ENCODE peak calls at places on chromosomes 13 and 19, in eight cellular contexts. One of them, this sample, is unnamed.

GRCh38 chr13:41054212-41054877 is 7.0 kb upstream of the WBP4 start:
- DNase-seq in activated T-helper 2 cell treated with anti-CD3 and anti-CD28 coated beads, Interferon-gamma antibody, Interleukin-2, Interleukin-4, amounts not matched to agents 10 μg/mL and 5 μg/mL and 100 μg/mL, durations not matched to agents 14 hours and 24 hours and 36 hours: no peak
- DNase-seq in ACHN: peak; percentile 62
- DNase-seq in aorta: no peak
- DNase-seq in HTR-8/SVneo: peak; percentile 21
- DNase-seq in stimulated activated CD4-positive, alpha-beta T cell treated with anti-CD3 and anti-CD28 coated beads, Interleukin-4, amount 100 ng/mL, for 24 hours: peak; percentile 51
- DNase-seq in NCI-H187: no peak
- DNase-seq in Peyer's patch: peak; percentile 48
- DNase-seq in this sample: no peak

GRCh38 chr19:34316741-34317241 is 48.2 kb upstream of the GPI start:
- DNase-seq in Peyer's patch: no peak
- DNase-seq in aorta: no peak
- DNase-seq in activated T-helper 2 cell treated with anti-CD3 and anti-CD28 coated beads, Interferon-gamma antibody, Interleukin-2, Interleukin-4, amounts not matched to agents 10 μg/mL and 5 μg/mL and 100 μg/mL, durations not matched to agents 14 hours and 24 hours and 36 hours: no peak
- DNase-seq in NCI-H187: no peak
- DNase-seq in stimulated activated CD4-positive, alpha-beta T cell treated with anti-CD3 and anti-CD28 coated beads, Interleukin-4, amount 100 ng/mL, for 24 hours: no peak
- DNase-seq in ACHN: no peak
- DNase-seq in HTR-8/SVneo: peak; percentile 32
- DNase-seq in this sample: no peak

GRCh38 chr19:5826531-5827341 is 12.8 kb downstream of the FUT6 start:
- DNase-seq in ACHN: peak; percentile 82
- DNase-seq in aorta: no peak
- DNase-seq in Peyer's patch: peak; percentile 23
- DNase-seq in NCI-H187: peak; percentile 45
- DNase-seq in activated T-helper 2 cell treated with anti-CD3 and anti-CD28 coated beads, Interferon-gamma antibody, Interleukin-2, Interleukin-4, amounts not matched to agents 10 μg/mL and 5 μg/mL and 100 μg/mL, durations not matched to agents 14 hours and 24 hours and 36 hours: no peak
- DNase-seq in HTR-8/SVneo: peak; percentile 51
- DNase-seq in stimulated activated CD4-positive, alpha-beta T cell treated with anti-CD3 and anti-CD28 coated beads, Interleukin-4, amount 100 ng/mL, for 24 hours: no peak
- DNase-seq in this sample: peak; percentile 80

GRCh38 chr13:75181906-75182305 is 300.1 kb downstream of the TBC1D4 start:
- DNase-seq in aorta: no peak
- DNase-seq in ACHN: peak; percentile 52
- DNase-seq in NCI-H187: no peak
- DNase-seq in HTR-8/SVneo: peak; percentile 21
- DNase-seq in activated T-helper 2 cell treated with anti-CD3 and anti-CD28 coated beads, Interferon-gamma antibody, Interleukin-2, Interleukin-4, amounts not matched to agents 10 μg/mL and 5 μg/mL and 100 μg/mL, durations not matched to agents 14 hours and 24 hours and 36 hours: no peak
- DNase-seq in Peyer's patch: no peak
- DNase-seq in stimulated activated CD4-positive, alpha-beta T cell treated with anti-CD3 and anti-CD28 coated beads, Interleukin-4, amount 100 ng/mL, for 24 hours: no peak
- DNase-seq in this sample: no peak

GRCh38 chr19:34851277-34851804 is 75.4 kb upstream of the ZNF30 start:
- DNase-seq in HTR-8/SVneo: no peak
- DNase-seq in activated T-helper 2 cell treated with anti-CD3 and anti-CD28 coated beads, Interferon-gamma antibody, Interleukin-2, Interleukin-4, amounts not matched to agents 10 μg/mL and 5 μg/mL and 100 μg/mL, durations not matched to agents 14 hours and 24 hours and 36 hours: no peak
- DNase-seq in stimulated activated CD4-positive, alpha-beta T cell treated with anti-CD3 and anti-CD28 coated beads, Interleukin-4, amount 100 ng/mL, for 24 hours: no peak
- DNase-seq in ACHN: no peak
- DNase-seq in aorta: no peak
- DNase-seq in Peyer's patch: no peak
- DNase-seq in NCI-H187: no peak
- DNase-seq in this sample: no peak

GRCh38 chr19:5093297-5093858 is 124.5 kb downstream of the KDM4B start:
- DNase-seq in ACHN: no peak
- DNase-seq in stimulated activated CD4-positive, alpha-beta T cell treated with anti-CD3 and anti-CD28 coated beads, Interleukin-4, amount 100 ng/mL, for 24 hours: no peak
- DNase-seq in Peyer's patch: no peak
- DNase-seq in aorta: no peak
- DNase-seq in HTR-8/SVneo: no peak
- DNase-seq in activated T-helper 2 cell treated with anti-CD3 and anti-CD28 coated beads, Interferon-gamma antibody, Interleukin-2, Interleukin-4, amounts not matched to agents 10 μg/mL and 5 μg/mL and 100 μg/mL, durations not matched to agents 14 hours and 24 hours and 36 hours: no peak
- DNase-seq in NCI-H187: no peak
- DNase-seq in this sample: no peak

GRCh38 chr13:110340812-110341444 is 33.8 kb downstream of the COL4A2 start:
- DNase-seq in NCI-H187: no peak
- DNase-seq in ACHN: no peak
- DNase-seq in stimulated activated CD4-positive, alpha-beta T cell treated with anti-CD3 and anti-CD28 coated beads, Interleukin-4, amount 100 ng/mL, for 24 hours: peak; percentile 46
- DNase-seq in aorta: peak; percentile 94
- DNase-seq in HTR-8/SVneo: peak; percentile 18
- DNase-seq in Peyer's patch: peak; percentile 50
- DNase-seq in activated T-helper 2 cell treated with anti-CD3 and anti-CD28 coated beads, Interferon-gamma antibody, Interleukin-2, Interleukin-4, amounts not matched to agents 10 μg/mL and 5 μg/mL and 100 μg/mL, durations not matched to agents 14 hours and 24 hours and 36 hours: peak; percentile 28
- DNase-seq in this sample: peak; percentile 73

GRCh38 chr13:93460005-93460404 is 233.4 kb downstream of the GPC6 start:
- DNase-seq in aorta: no peak
- DNase-seq in stimulated activated CD4-positive, alpha-beta T cell treated with anti-CD3 and anti-CD28 coated beads, Interleukin-4, amount 100 ng/mL, for 24 hours: no peak
- DNase-seq in HTR-8/SVneo: no peak
- DNase-seq in ACHN: no peak
- DNase-seq in NCI-H187: no peak
- DNase-seq in activated T-helper 2 cell treated with anti-CD3 and anti-CD28 coated beads, Interferon-gamma antibody, Interleukin-2, Interleukin-4, amounts not matched to agents 10 μg/mL and 5 μg/mL and 100 μg/mL, durations not matched to agents 14 hours and 24 hours and 36 hours: no peak
- DNase-seq in Peyer's patch: no peak
- DNase-seq in this sample: no peak

GRCh38 chr13:36096411-36097184 is 34.6 kb downstream of the DCLK1 start:
- DNase-seq in HTR-8/SVneo: no peak
- DNase-seq in Peyer's patch: no peak
- DNase-seq in stimulated activated CD4-positive, alpha-beta T cell treated with anti-CD3 and anti-CD28 coated beads, Interleukin-4, amount 100 ng/mL, for 24 hours: no peak
- DNase-seq in aorta: no peak
- DNase-seq in activated T-helper 2 cell treated with anti-CD3 and anti-CD28 coated beads, Interferon-gamma antibody, Interleukin-2, Interleukin-4, amounts not matched to agents 10 μg/mL and 5 μg/mL and 100 μg/mL, durations not matched to agents 14 hours and 24 hours and 36 hours: no peak
- DNase-seq in ACHN: peak; percentile 86
- DNase-seq in NCI-H187: no peak
- DNase-seq in this sample: no peak

GRCh38 chr13:114161644-114162532 is 17.2 kb upstream of the CFAP97D2 start:
- DNase-seq in ACHN: no peak
- DNase-seq in HTR-8/SVneo: no peak
- DNase-seq in NCI-H187: no peak
- DNase-seq in aorta: peak; percentile 79
- DNase-seq in activated T-helper 2 cell treated with anti-CD3 and anti-CD28 coated beads, Interferon-gamma antibody, Interleukin-2, Interleukin-4, amounts not matched to agents 10 μg/mL and 5 μg/mL and 100 μg/mL, durations not matched to agents 14 hours and 24 hours and 36 hours: no peak
- DNase-seq in stimulated activated CD4-positive, alpha-beta T cell treated with anti-CD3 and anti-CD28 coated beads, Interleukin-4, amount 100 ng/mL, for 24 hours: no peak
- DNase-seq in Peyer's patch: peak; percentile 67
- DNase-seq in this sample: peak; percentile 78

GRCh38 chr19:10870955-10871603 is at the start of gene CARM1:
- DNase-seq in Peyer's patch: peak; percentile 99
- DNase-seq in NCI-H187: peak; percentile 92
- DNase-seq in ACHN: peak; percentile 94
- DNase-seq in aorta: peak; percentile 99
- DNase-seq in HTR-8/SVneo: peak; percentile 96
- DNase-seq in stimulated activated CD4-positive, alpha-beta T cell treated with anti-CD3 and anti-CD28 coated beads, Interleukin-4, amount 100 ng/mL, for 24 hours: peak; percentile 99
- DNase-seq in activated T-helper 2 cell treated with anti-CD3 and anti-CD28 coated beads, Interferon-gamma antibody, Interleukin-2, Interleukin-4, amounts not matched to agents 10 μg/mL and 5 μg/mL and 100 μg/mL, durations not matched to agents 14 hours and 24 hours and 36 hours: peak; percentile 97
- DNase-seq in this sample: peak; percentile 99

GRCh38 chr13:108214511-108215383 is 589 bp downstream of the LIG4 start:
- DNase-seq in HTR-8/SVneo: no peak
- DNase-seq in aorta: peak; percentile 55
- DNase-seq in Peyer's patch: peak; percentile 36
- DNase-seq in ACHN: no peak
- DNase-seq in stimulated activated CD4-positive, alpha-beta T cell treated with anti-CD3 and anti-CD28 coated beads, Interleukin-4, amount 100 ng/mL, for 24 hours: no peak
- DNase-seq in NCI-H187: no peak
- DNase-seq in activated T-helper 2 cell treated with anti-CD3 and anti-CD28 coated beads, Interferon-gamma antibody, Interleukin-2, Interleukin-4, amounts not matched to agents 10 μg/mL and 5 μg/mL and 100 μg/mL, durations not matched to agents 14 hours and 24 hours and 36 hours: no peak
- DNase-seq in this sample: peak; percentile 46

GRCh38 chr13:41465215-41465907 is 8.0 kb downstream of the RGCC start:
- DNase-seq in activated T-helper 2 cell treated with anti-CD3 and anti-CD28 coated beads, Interferon-gamma antibody, Interleukin-2, Interleukin-4, amounts not matched to agents 10 μg/mL and 5 μg/mL and 100 μg/mL, durations not matched to agents 14 hours and 24 hours and 36 hours: peak; percentile 88
- DNase-seq in ACHN: peak; percentile 55
- DNase-seq in NCI-H187: no peak
- DNase-seq in Peyer's patch: peak; percentile 92
- DNase-seq in aorta: peak; percentile 90
- DNase-seq in stimulated activated CD4-positive, alpha-beta T cell treated with anti-CD3 and anti-CD28 coated beads, Interleukin-4, amount 100 ng/mL, for 24 hours: peak; percentile 90
- DNase-seq in HTR-8/SVneo: no peak
- DNase-seq in this sample: peak; percentile 71

GRCh38 chr19:15300533-15301194 is 31.7 kb downstream of the BRD4 start:
- DNase-seq in stimulated activated CD4-positive, alpha-beta T cell treated with anti-CD3 and anti-CD28 coated beads, Interleukin-4, amount 100 ng/mL, for 24 hours: peak; percentile 46
- DNase-seq in activated T-helper 2 cell treated with anti-CD3 and anti-CD28 coated beads, Interferon-gamma antibody, Interleukin-2, Interleukin-4, amounts not matched to agents 10 μg/mL and 5 μg/mL and 100 μg/mL, durations not matched to agents 14 hours and 24 hours and 36 hours: no peak
- DNase-seq in HTR-8/SVneo: no peak
- DNase-seq in ACHN: no peak
- DNase-seq in NCI-H187: no peak
- DNase-seq in aorta: no peak
- DNase-seq in Peyer's patch: no peak
- DNase-seq in this sample: no peak

GRCh38 chr19:45790942-45791341 is 1.7 kb downstream of the DMWD start:
- DNase-seq in activated T-helper 2 cell treated with anti-CD3 and anti-CD28 coated beads, Interferon-gamma antibody, Interleukin-2, Interleukin-4, amounts not matched to agents 10 μg/mL and 5 μg/mL and 100 μg/mL, durations not matched to agents 14 hours and 24 hours and 36 hours: peak; percentile 55
- DNase-seq in stimulated activated CD4-positive, alpha-beta T cell treated with anti-CD3 and anti-CD28 coated beads, Interleukin-4, amount 100 ng/mL, for 24 hours: no peak
- DNase-seq in Peyer's patch: peak; percentile 54
- DNase-seq in aorta: no peak
- DNase-seq in NCI-H187: no peak
- DNase-seq in HTR-8/SVneo: no peak
- DNase-seq in ACHN: no peak
- DNase-seq in this sample: no peak

GRCh38 chr13:72696590-72696989 is 30.8 kb downstream of the MZT1 start:
- DNase-seq in aorta: no peak
- DNase-seq in activated T-helper 2 cell treated with anti-CD3 and anti-CD28 coated beads, Interferon-gamma antibody, Interleukin-2, Interleukin-4, amounts not matched to agents 10 μg/mL and 5 μg/mL and 100 μg/mL, durations not matched to agents 14 hours and 24 hours and 36 hours: no peak
- DNase-seq in Peyer's patch: no peak
- DNase-seq in NCI-H187: no peak
- DNase-seq in HTR-8/SVneo: peak; percentile 1
- DNase-seq in ACHN: peak; percentile 13
- DNase-seq in stimulated activated CD4-positive, alpha-beta T cell treated with anti-CD3 and anti-CD28 coated beads, Interleukin-4, amount 100 ng/mL, for 24 hours: no peak
- DNase-seq in this sample: no peak

GRCh38 chr19:12778020-12778904 is 2.9 kb upstream of the HOOK2 start:
- DNase-seq in Peyer's patch: peak; percentile 70
- DNase-seq in stimulated activated CD4-positive, alpha-beta T cell treated with anti-CD3 and anti-CD28 coated beads, Interleukin-4, amount 100 ng/mL, for 24 hours: peak; percentile 43
- DNase-seq in NCI-H187: peak; percentile 14
- DNase-seq in ACHN: peak; percentile 57
- DNase-seq in HTR-8/SVneo: no peak
- DNase-seq in activated T-helper 2 cell treated with anti-CD3 and anti-CD28 coated beads, Interferon-gamma antibody, Interleukin-2, Interleukin-4, amounts not matched to agents 10 μg/mL and 5 μg/mL and 100 μg/mL, durations not matched to agents 14 hours and 24 hours and 36 hours: no peak
- DNase-seq in aorta: peak; percentile 84
- DNase-seq in this sample: peak; percentile 81

GRCh38 chr13:89695343-89696257 is 1651.9 kb upstream of the MIR17HG start:
- DNase-seq in ACHN: peak; percentile 62
- DNase-seq in NCI-H187: peak; percentile 69
- DNase-seq in Peyer's patch: no peak
- DNase-seq in aorta: no peak
- DNase-seq in stimulated activated CD4-positive, alpha-beta T cell treated with anti-CD3 and anti-CD28 coated beads, Interleukin-4, amount 100 ng/mL, for 24 hours: no peak
- DNase-seq in activated T-helper 2 cell treated with anti-CD3 and anti-CD28 coated beads, Interferon-gamma antibody, Interleukin-2, Interleukin-4, amounts not matched to agents 10 μg/mL and 5 μg/mL and 100 μg/mL, durations not matched to agents 14 hours and 24 hours and 36 hours: no peak
- DNase-seq in HTR-8/SVneo: peak; percentile 17
- DNase-seq in this sample: no peak

GRCh38 chr19:18672606-18673337 is 10.7 kb upstream of the CRTC1 start:
- DNase-seq in ACHN: no peak
- DNase-seq in stimulated activated CD4-positive, alpha-beta T cell treated with anti-CD3 and anti-CD28 coated beads, Interleukin-4, amount 100 ng/mL, for 24 hours: no peak
- DNase-seq in activated T-helper 2 cell treated with anti-CD3 and anti-CD28 coated beads, Interferon-gamma antibody, Interleukin-2, Interleukin-4, amounts not matched to agents 10 μg/mL and 5 μg/mL and 100 μg/mL, durations not matched to agents 14 hours and 24 hours and 36 hours: no peak
- DNase-seq in aorta: peak; percentile 83
- DNase-seq in NCI-H187: no peak
- DNase-seq in HTR-8/SVneo: no peak
- DNase-seq in Peyer's patch: no peak
- DNase-seq in this sample: no peak

GRCh38 chr13:79904581-79904980 is 423.6 kb downstream of the NDFIP2 start:
- DNase-seq in Peyer's patch: no peak
- DNase-seq in ACHN: peak; percentile 55
- DNase-seq in HTR-8/SVneo: no peak
- DNase-seq in stimulated activated CD4-positive, alpha-beta T cell treated with anti-CD3 and anti-CD28 coated beads, Interleukin-4, amount 100 ng/mL, for 24 hours: no peak
- DNase-seq in aorta: no peak
- DNase-seq in activated T-helper 2 cell treated with anti-CD3 and anti-CD28 coated beads, Interferon-gamma antibody, Interleukin-2, Interleukin-4, amounts not matched to agents 10 μg/mL and 5 μg/mL and 100 μg/mL, durations not matched to agents 14 hours and 24 hours and 36 hours: no peak
- DNase-seq in NCI-H187: no peak
- DNase-seq in this sample: no peak

GRCh38 chr13:95154441-95154886 is 146.8 kb downstream of the ABCC4 start:
- DNase-seq in HTR-8/SVneo: no peak
- DNase-seq in aorta: no peak
- DNase-seq in NCI-H187: no peak
- DNase-seq in Peyer's patch: no peak
- DNase-seq in activated T-helper 2 cell treated with anti-CD3 and anti-CD28 coated beads, Interferon-gamma antibody, Interleukin-2, Interleukin-4, amounts not matched to agents 10 μg/mL and 5 μg/mL and 100 μg/mL, durations not matched to agents 14 hours and 24 hours and 36 hours: no peak
- DNase-seq in stimulated activated CD4-positive, alpha-beta T cell treated with anti-CD3 and anti-CD28 coated beads, Interleukin-4, amount 100 ng/mL, for 24 hours: no peak
- DNase-seq in ACHN: no peak
- DNase-seq in this sample: no peak

GRCh38 chr13:79044415-79044814 is 361.6 kb downstream of the RBM26 start:
- DNase-seq in aorta: no peak
- DNase-seq in NCI-H187: no peak
- DNase-seq in stimulated activated CD4-positive, alpha-beta T cell treated with anti-CD3 and anti-CD28 coated beads, Interleukin-4, amount 100 ng/mL, for 24 hours: no peak
- DNase-seq in HTR-8/SVneo: no peak
- DNase-seq in Peyer's patch: no peak
- DNase-seq in activated T-helper 2 cell treated with anti-CD3 and anti-CD28 coated beads, Interferon-gamma antibody, Interleukin-2, Interleukin-4, amounts not matched to agents 10 μg/mL and 5 μg/mL and 100 μg/mL, durations not matched to agents 14 hours and 24 hours and 36 hours: no peak
- DNase-seq in ACHN: no peak
- DNase-seq in this sample: no peak

GRCh38 chr19:31905980-31906948 is 439.1 kb upstream of the ZNF507 start:
- DNase-seq in HTR-8/SVneo: no peak
- DNase-seq in Peyer's patch: no peak
- DNase-seq in ACHN: no peak
- DNase-seq in stimulated activated CD4-positive, alpha-beta T cell treated with anti-CD3 and anti-CD28 coated beads, Interleukin-4, amount 100 ng/mL, for 24 hours: no peak
- DNase-seq in activated T-helper 2 cell treated with anti-CD3 and anti-CD28 coated beads, Interferon-gamma antibody, Interleukin-2, Interleukin-4, amounts not matched to agents 10 μg/mL and 5 μg/mL and 100 μg/mL, durations not matched to agents 14 hours and 24 hours and 36 hours: no peak
- DNase-seq in NCI-H187: no peak
- DNase-seq in aorta: no peak
- DNase-seq in this sample: peak; percentile 49

GRCh38 chr19:6692027-6692426 is 22.1 kb upstream of the TNFSF14 start:
- DNase-seq in NCI-H187: no peak
- DNase-seq in aorta: no peak
- DNase-seq in Peyer's patch: no peak
- DNase-seq in HTR-8/SVneo: no peak
- DNase-seq in ACHN: no peak
- DNase-seq in activated T-helper 2 cell treated with anti-CD3 and anti-CD28 coated beads, Interferon-gamma antibody, Interleukin-2, Interleukin-4, amounts not matched to agents 10 μg/mL and 5 μg/mL and 100 μg/mL, durations not matched to agents 14 hours and 24 hours and 36 hours: no peak
- DNase-seq in stimulated activated CD4-positive, alpha-beta T cell treated with anti-CD3 and anti-CD28 coated beads, Interleukin-4, amount 100 ng/mL, for 24 hours: no peak
- DNase-seq in this sample: no peak

GRCh38 chr19:55377356-55378131 is 918 bp downstream of the TMEM190 start:
- DNase-seq in aorta: no peak
- DNase-seq in stimulated activated CD4-positive, alpha-beta T cell treated with anti-CD3 and anti-CD28 coated beads, Interleukin-4, amount 100 ng/mL, for 24 hours: no peak
- DNase-seq in NCI-H187: no peak
- DNase-seq in Peyer's patch: no peak
- DNase-seq in ACHN: no peak
- DNase-seq in activated T-helper 2 cell treated with anti-CD3 and anti-CD28 coated beads, Interferon-gamma antibody, Interleukin-2, Interleukin-4, amounts not matched to agents 10 μg/mL and 5 μg/mL and 100 μg/mL, durations not matched to agents 14 hours and 24 hours and 36 hours: no peak
- DNase-seq in HTR-8/SVneo: no peak
- DNase-seq in this sample: no peak